ENCODE peak calls at places on chromosomes 11 and 22, in seven cellular contexts. One of them, this sample, is unnamed.

GRCh38 chr11:71580057-71581003 is 2.3 kb downstream of the KRTAP5-11 start:
- DNase-seq in AG09319: peak
- DNase-seq in tibial artery: no peak
- DNase-seq in mammary epithelial cell: peak
- DNase-seq in DMS153: peak
- DNase-seq in stimulated activated CD8-positive, alpha-beta memory T cell treated with anti-CD3 and anti-CD28 coated beads, Interleukin-4, amount 100 ng/mL, for 1 hour: no peak
- DNase-seq in heart right ventricle: peak
- DNase-seq in this sample: peak

GRCh38 chr11:72776844-72777754 is 16.7 kb downstream of the STARD10 start:
- DNase-seq in DMS153: no peak
- DNase-seq in AG09319: no peak
- DNase-seq in heart right ventricle: peak
- DNase-seq in tibial artery: no peak
- DNase-seq in mammary epithelial cell: no peak
- DNase-seq in stimulated activated CD8-positive, alpha-beta memory T cell treated with anti-CD3 and anti-CD28 coated beads, Interleukin-4, amount 100 ng/mL, for 1 hour: no peak
- DNase-seq in this sample: no peak

GRCh38 chr22:43777204-43777671 is 34.9 kb downstream of the EFCAB6 start:
- DNase-seq in tibial artery: no peak
- DNase-seq in mammary epithelial cell: peak
- DNase-seq in stimulated activated CD8-positive, alpha-beta memory T cell treated with anti-CD3 and anti-CD28 coated beads, Interleukin-4, amount 100 ng/mL, for 1 hour: no peak
- DNase-seq in heart right ventricle: no peak
- DNase-seq in AG09319: peak
- DNase-seq in DMS153: no peak
- DNase-seq in this sample: no peak

GRCh38 chr11:624705-625635 is at the start of gene CDHR5:
- DNase-seq in AG09319: no peak
- DNase-seq in DMS153: no peak
- DNase-seq in stimulated activated CD8-positive, alpha-beta memory T cell treated with anti-CD3 and anti-CD28 coated beads, Interleukin-4, amount 100 ng/mL, for 1 hour: no peak
- DNase-seq in heart right ventricle: no peak
- DNase-seq in mammary epithelial cell: no peak
- DNase-seq in tibial artery: no peak
- DNase-seq in this sample: no peak

GRCh38 chr11:77596626-77597025 is 6.9 kb downstream of the AQP11 start:
- DNase-seq in stimulated activated CD8-positive, alpha-beta memory T cell treated with anti-CD3 and anti-CD28 coated beads, Interleukin-4, amount 100 ng/mL, for 1 hour: no peak
- DNase-seq in DMS153: no peak
- DNase-seq in AG09319: peak
- DNase-seq in mammary epithelial cell: peak
- DNase-seq in tibial artery: no peak
- DNase-seq in heart right ventricle: no peak
- DNase-seq in this sample: no peak

GRCh38 chr22:46049726-46050450 is 72.9 kb upstream of the WNT7B start:
- DNase-seq in mammary epithelial cell: peak
- DNase-seq in tibial artery: peak
- DNase-seq in AG09319: no peak
- DNase-seq in heart right ventricle: no peak
- DNase-seq in stimulated activated CD8-positive, alpha-beta memory T cell treated with anti-CD3 and anti-CD28 coated beads, Interleukin-4, amount 100 ng/mL, for 1 hour: no peak
- DNase-seq in DMS153: no peak
- DNase-seq in this sample: no peak

GRCh38 chr11:74731301-74732094 is at the start of gene CHRDL2:
- DNase-seq in AG09319: no peak
- DNase-seq in mammary epithelial cell: no peak
- DNase-seq in DMS153: no peak
- DNase-seq in heart right ventricle: no peak
- DNase-seq in stimulated activated CD8-positive, alpha-beta memory T cell treated with anti-CD3 and anti-CD28 coated beads, Interleukin-4, amount 100 ng/mL, for 1 hour: no peak
- DNase-seq in tibial artery: peak
- DNase-seq in this sample: no peak

GRCh38 chr11:108117746-108118371 is 3.5 kb upstream of the ACAT1 start:
- DNase-seq in heart right ventricle: no peak
- DNase-seq in DMS153: peak
- DNase-seq in stimulated activated CD8-positive, alpha-beta memory T cell treated with anti-CD3 and anti-CD28 coated beads, Interleukin-4, amount 100 ng/mL, for 1 hour: no peak
- DNase-seq in mammary epithelial cell: peak
- DNase-seq in tibial artery: no peak
- DNase-seq in AG09319: peak
- DNase-seq in this sample: peak

This sample was measured in OCI-LY7.